ENCODE peak calls at places on chromosomes 4 and X, in six cellular contexts. N is NT2/D1, R is tibial nerve, P is heart right ventricle, E is hepatocyte, F is right cardiac atrium. O is an unnamed sample.
A peak's percentile ranks its signal among the peaks of the same experiment; 100 is the strongest.

GRCh38 chrX:1582686-1583437 is 8.5 kb upstream of the AKAP17A start:
- DNase-seq in N (no peak), R (no peak), P (no peak), E (no peak), F (no peak), O (no peak)

GRCh38 chrX:153624196-153625091 is 22.6 kb upstream of the DUSP9 start:
- DNase-seq in N (no peak), R (no peak), P (no peak), E (no peak), F (no peak), O (no peak)

GRCh38 chr4:123453006-123453685 is 56.6 kb downstream of the SPRY1 start:
- DNase-seq in N (no peak), R (no peak), P (no peak), E (no peak), F (no peak), O (no peak)

GRCh38 chr4:7623468-7623867 is 188.7 kb upstream of the PSAPL1 start:
- DNase-seq in N (no peak), R (no peak), P (no peak), E (no peak), F (no peak), O (no peak)

GRCh38 chrX:143437439-143437838 is 79.8 kb downstream of the SPANXN3 start:
- DNase-seq in N (no peak), R (no peak), P (no peak), E (peak; percentile 8), F (no peak), O (no peak)

GRCh38 chr4:38529189-38530115 is 134.5 kb upstream of the KLF3 start:
- DNase-seq in N (no peak), R (no peak), P (no peak), E (no peak), F (peak; percentile 11), O (no peak)

GRCh38 chr4:117626664-117627063 is 407.6 kb upstream of the NDST3 start:
- DNase-seq in N (no peak), R (no peak), P (no peak), E (no peak), F (no peak), O (no peak)

GRCh38 chr4:150032541-150032940 is 45.7 kb upstream of the DCLK2 start:
- DNase-seq in N (no peak), R (no peak), P (no peak), E (no peak), F (no peak), O (no peak)

GRCh38 chr4:10108391-10108790 is 8.2 kb downstream of the WDR1 start:
- DNase-seq in N (no peak), R (no peak), P (no peak), E (no peak), F (no peak), O (no peak)

GRCh38 chr4:10106421-10107039 is 10.1 kb downstream of the WDR1 start:
- DNase-seq in N (peak; percentile 42), R (peak; percentile 71), P (no peak), E (peak; percentile 81), F (peak; percentile 88), O (no peak)

GRCh38 chr4:10108818-10109783 is 7.5 kb downstream of the WDR1 start:
- DNase-seq in N (no peak), R (no peak), P (no peak), E (no peak), F (no peak), O (no peak)

GRCh38 chr4:10105920-10106319 is 10.7 kb downstream of the WDR1 start:
- DNase-seq in N (no peak), R (no peak), P (no peak), E (no peak), F (no peak), O (no peak)

DNA sequence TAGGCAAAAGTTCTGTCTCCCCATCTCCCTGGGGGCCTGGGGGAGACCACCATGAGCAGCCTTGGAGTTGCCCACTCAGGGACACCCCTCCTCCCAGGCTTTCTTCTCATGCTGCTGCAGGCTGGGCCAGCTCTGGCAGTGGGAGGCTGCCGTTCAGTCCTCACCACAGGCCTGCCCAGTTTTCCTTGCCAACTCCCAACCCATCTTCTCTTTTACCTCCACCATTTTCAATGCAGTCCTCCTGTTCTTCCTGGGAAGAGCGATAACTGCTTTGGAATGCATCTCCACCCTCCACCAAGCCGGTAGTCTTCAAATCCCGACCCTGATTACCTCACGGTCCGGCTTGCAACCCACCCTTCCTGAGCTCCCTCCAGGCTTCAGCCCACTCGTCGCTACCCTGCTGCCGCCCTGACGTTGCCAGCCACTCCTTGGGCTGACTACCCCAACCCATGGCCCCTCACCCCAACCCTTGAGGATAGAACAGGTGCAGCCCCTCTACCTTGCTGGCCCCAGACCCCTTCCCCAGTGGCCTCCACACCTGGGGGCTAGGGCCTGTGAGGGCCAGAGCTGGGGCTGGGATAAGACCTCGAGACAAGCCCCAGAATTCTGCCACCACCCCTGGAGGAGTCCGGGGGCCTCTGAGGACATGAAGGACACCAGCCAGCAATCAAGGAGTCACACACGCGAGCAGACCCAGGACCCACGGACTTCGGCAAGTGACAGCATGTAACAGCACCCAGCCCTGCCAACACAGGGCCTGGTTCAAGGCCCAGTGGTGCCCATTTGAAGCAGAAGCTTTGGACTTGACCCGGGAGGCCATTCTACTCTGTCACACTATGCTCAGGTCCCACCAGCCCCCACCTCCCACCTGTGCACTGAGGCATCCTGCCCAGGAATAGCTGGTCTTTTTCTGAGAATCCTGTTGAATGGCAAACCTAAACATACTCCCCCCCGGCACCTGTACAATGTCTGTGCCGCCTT is 9.2 kb downstream of the WDR1 start:
- DNase-seq in N (no peak), R (no peak), P (no peak), E (no peak), F (no peak), O (no peak)
- H3K4me1 ChIP-seq in N (peaks cover 44% of the 10 kb centered on the region), R (peaks cover 84% of the 10 kb centered on the region), P (peaks cover 75% of the 10 kb centered on the region), E (peaks cover 24% of the 10 kb centered on the region), F (peaks cover 51% of the 10 kb centered on the region), O (peaks cover 13% of the 10 kb centered on the region)

GRCh38 chrX:19349263-19349662 is 5.5 kb downstream of the PDHA1 start:
- DNase-seq in N (no peak), R (no peak), P (no peak), E (no peak), F (no peak), O (no peak)

GRCh38 chrX:19344207-19344534 is 444 bp downstream of the PDHA1 start:
- DNase-seq in N (no peak), R (no peak), P (no peak), E (no peak), F (no peak), O (no peak)

GRCh38 chrX:19344661-19345060 is 934 bp downstream of the PDHA1 start:
- DNase-seq in N (no peak), R (no peak), P (no peak), E (no peak), F (no peak), O (no peak)

GRCh38 chrX:19350831-19351447 is 7.2 kb downstream of the PDHA1 start:
- DNase-seq in N (no peak), R (no peak), P (no peak), E (no peak), F (no peak), O (no peak)

GRCh38 chrX:19347916-19348315 is 4.2 kb downstream of the PDHA1 start:
- DNase-seq in N (no peak), R (no peak), P (no peak), E (no peak), F (no peak), O (no peak)
- H3K4me1 ChIP-seq in N (peaks cover 2% of the 10 kb centered on the region), R (no peaks in the 10 kb centered on the region), P (no peaks in the 10 kb centered on the region), E (peaks cover under 1% of the 10 kb centered on the region), F (no peaks in the 10 kb centered on the region), O (no peaks in the 10 kb centered on the region)

GRCh38 chr4:2798399-2799301 is 5.8 kb downstream of the SH3BP2 start:
- DNase-seq in N (no peak), R (peak; percentile 23), P (peak; percentile 71), E (no peak), F (peak; percentile 81), O (no peak)

GRCh38 chr4:2799971-2800690 is 7.2 kb downstream of the SH3BP2 start:
- DNase-seq in N (no peak), R (no peak), P (peak; percentile 58), E (no peak), F (peak; percentile 42), O (no peak)

GRCh38 chr4:2799444-2799911 is 6.6 kb downstream of the SH3BP2 start:
- DNase-seq in N (no peak), R (peak; percentile 11), P (peak; percentile 23), E (no peak), F (peak; percentile 35), O (no peak)

GRCh38 chr4:2802618-2803531 is 10.0 kb downstream of the SH3BP2 start:
- DNase-seq in N (no peak), R (no peak), P (peak; percentile 11), E (no peak), F (no peak), O (no peak)

DNA sequence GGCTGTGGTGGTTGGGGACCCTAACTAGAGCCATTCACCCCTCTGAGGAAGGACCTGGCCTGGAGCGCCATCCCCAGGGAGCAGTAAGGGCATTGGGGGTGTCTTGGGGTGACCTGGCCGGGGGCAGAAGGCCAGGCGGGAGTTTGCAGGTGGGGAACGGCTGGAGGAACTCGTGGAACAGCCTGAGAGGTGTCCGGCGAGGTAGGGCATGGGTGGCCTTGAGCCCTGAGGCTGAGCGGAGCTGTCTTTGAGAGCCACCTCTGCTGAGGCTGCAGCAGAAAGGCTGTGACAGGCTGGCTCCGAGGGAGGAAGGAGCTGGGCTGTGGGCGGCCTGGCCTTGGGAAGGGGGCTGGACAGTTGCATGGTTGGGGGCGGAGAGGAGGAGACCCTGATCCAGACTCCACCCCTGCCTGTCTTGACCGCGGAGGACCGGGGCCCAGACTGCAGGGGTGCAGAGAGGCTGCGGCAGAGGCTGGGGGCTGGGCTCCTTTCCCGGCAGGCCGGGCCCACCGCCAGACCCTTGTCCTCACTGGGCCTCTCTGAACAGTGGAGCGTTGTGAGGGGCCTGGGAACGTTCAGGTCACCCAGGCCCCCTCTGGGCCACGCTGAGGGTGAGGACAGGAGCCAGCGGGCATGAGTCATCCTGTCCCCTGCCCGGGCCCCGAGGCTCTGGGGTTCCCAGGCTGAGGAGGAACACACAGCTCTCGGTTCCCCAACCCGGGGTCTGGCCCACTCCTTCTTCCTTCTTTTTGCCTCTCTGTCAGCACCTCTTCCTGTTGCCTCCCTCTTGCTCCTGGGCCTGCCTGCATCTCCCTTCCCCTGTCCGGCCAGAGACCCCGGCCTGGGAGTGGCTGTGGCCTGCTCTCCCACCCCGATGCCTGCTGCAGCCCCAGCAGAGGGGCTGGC is 8.1 kb downstream of the SH3BP2 start:
- DNase-seq in N (no peak), R (peak; percentile 64), P (peak; percentile 89), E (peak; percentile 80), F (peak; percentile 88), O (no peak)
- H3K4me1 ChIP-seq in N (peaks cover 34% of the 10 kb centered on the region), R (peaks cover 96% of the 10 kb centered on the region), P (peaks cover 92% of the 10 kb centered on the region), E (peaks cover 58% of the 10 kb centered on the region), F (peaks cover 36% of the 10 kb centered on the region), O (peaks cover 3% of the 10 kb centered on the region)

GRCh38 chr4:110160616-110161015 is 37.8 kb downstream of the ELOVL6 start:
- DNase-seq in N (no peak), R (no peak), P (no peak), E (no peak), F (no peak), O (no peak)

GRCh38 chr4:110165382-110166285 is 32.8 kb downstream of the ELOVL6 start:
- DNase-seq in N (no peak), R (no peak), P (no peak), E (peak; percentile 44), F (no peak), O (no peak)

GRCh38 chr4:110164251-110164650 is 34.2 kb downstream of the ELOVL6 start:
- DNase-seq in N (no peak), R (no peak), P (no peak), E (no peak), F (no peak), O (no peak)

GRCh38 chr4:110164856-110165255 is 33.6 kb downstream of the ELOVL6 start:
- DNase-seq in N (no peak), R (no peak), P (no peak), E (no peak), F (no peak), O (no peak)

DNA sequence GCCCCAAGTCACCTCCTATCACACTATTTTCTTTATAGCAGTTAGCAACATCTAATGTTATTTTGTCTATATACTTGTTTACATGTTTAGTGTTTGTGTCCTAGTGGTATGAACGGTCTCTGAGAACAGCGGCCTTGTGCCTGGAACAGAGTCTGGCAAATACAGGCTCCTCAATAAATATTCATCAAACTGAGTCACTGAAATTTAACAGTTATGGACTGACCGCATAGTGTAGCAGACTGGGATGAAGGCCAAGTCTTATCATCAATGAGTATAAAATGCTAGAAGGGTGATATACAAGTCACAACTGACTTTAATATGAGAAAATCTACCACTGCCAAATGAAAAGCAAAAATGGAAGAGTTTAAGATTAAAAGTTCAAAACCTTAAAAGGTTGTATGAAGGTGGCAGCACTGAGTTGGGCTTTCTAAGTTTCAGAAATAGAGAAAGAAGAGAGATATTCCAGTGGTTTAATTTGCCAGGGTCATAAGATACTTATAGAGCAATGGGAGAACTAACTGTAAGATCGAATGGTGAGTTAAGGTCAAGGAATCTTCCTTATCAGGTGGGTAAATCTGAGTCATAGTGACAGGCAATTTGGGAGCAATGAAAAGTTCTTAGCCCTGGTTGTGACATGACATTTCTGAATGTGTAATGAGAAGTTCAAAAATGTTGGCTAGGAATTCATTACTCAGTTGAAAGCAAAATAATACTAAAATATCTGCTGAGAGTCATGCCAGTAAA is 34.9 kb downstream of the ELOVL6 start:
- DNase-seq in N (no peak), R (no peak), P (no peak), E (no peak), F (no peak), O (no peak)
- H3K4me1 ChIP-seq in N (no peaks in the 10 kb centered on the region), R (no peaks in the 10 kb centered on the region), P (peaks cover 7% of the 10 kb centered on the region), E (peaks cover 22% of the 10 kb centered on the region), F (peaks cover 3% of the 10 kb centered on the region), O (no peaks in the 10 kb centered on the region)